ENCODE peak calls at places on chromosomes 1 and 21, in six cellular contexts. T is CD8-positive, alpha-beta memory T cell; R is IMR-90; H is CD4-positive, alpha-beta memory T cell; N is fibroblast of mammary gland; J is foreskin fibroblast. B is an unnamed sample.

GRCh38 chr1:1136547-1137230 is 20.8 kb upstream of the C1orf159 start:
- DNase-seq in T (no peak), R (no peak), H (peak), N (no peak), J (no peak), B (no peak)

GRCh38 chr1:68848017-68848416 is 351.1 kb upstream of the DEPDC1 start:
- DNase-seq in T (no peak), R (no peak), H (no peak), N (no peak), J (no peak), B (no peak)

GRCh38 chr21:37224861-37225260 is 42.3 kb downstream of the VPS26C start:
- DNase-seq in T (no peak), R (no peak), H (no peak), N (no peak), J (no peak), B (no peak)

GRCh38 chr1:11963622-11964021 is 16.6 kb upstream of the MFN2 start:
- DNase-seq in T (no peak), R (no peak), H (no peak), N (no peak), J (no peak), B (no peak)

GRCh38 chr1:30748699-30749401 is 8.7 kb downstream of the LAPTM5 start:
- DNase-seq in T (no peak), R (no peak), H (no peak), N (peak), J (no peak), B (no peak)

GRCh38 chr1:200139661-200140250 is 112.2 kb downstream of the NR5A2 start:
- DNase-seq in T (peak), R (peak), H (peak), N (peak), J (peak), B (no peak)

GRCh38 chr21:15278279-15278678 is 213.5 kb upstream of the NRIP1 start:
- DNase-seq in T (no peak), R (no peak), H (no peak), N (peak), J (peak), B (no peak)

GRCh38 chr1:36652011-36652410 is 169.3 kb upstream of the CSF3R start:
- DNase-seq in T (no peak), R (no peak), H (no peak), N (no peak), J (no peak), B (no peak)

GRCh38 chr1:41848216-41848952 is 70.3 kb downstream of the HIVEP3 start:
- DNase-seq in T (no peak), R (no peak), H (no peak), N (no peak), J (no peak), B (no peak)

GRCh38 chr21:16305686-16306085 is 575.9 kb downstream of the USP25 start:
- DNase-seq in T (no peak), R (no peak), H (no peak), N (peak), J (no peak), B (no peak)

GRCh38 chr1:215970406-215970805 is 403.3 kb downstream of the KCTD3 start:
- DNase-seq in T (no peak), R (peak), H (no peak), N (no peak), J (no peak), B (no peak)

GRCh38 chr1:196873385-196873784 is 14.5 kb upstream of the CFHR4 start:
- DNase-seq in T (no peak), R (no peak), H (no peak), N (no peak), J (no peak), B (no peak)
- H3K4me3 ChIP-seq in T (no peak), R (no peak), H (no peak), N (no peak), J (no peak), B (no peak)

DNA sequence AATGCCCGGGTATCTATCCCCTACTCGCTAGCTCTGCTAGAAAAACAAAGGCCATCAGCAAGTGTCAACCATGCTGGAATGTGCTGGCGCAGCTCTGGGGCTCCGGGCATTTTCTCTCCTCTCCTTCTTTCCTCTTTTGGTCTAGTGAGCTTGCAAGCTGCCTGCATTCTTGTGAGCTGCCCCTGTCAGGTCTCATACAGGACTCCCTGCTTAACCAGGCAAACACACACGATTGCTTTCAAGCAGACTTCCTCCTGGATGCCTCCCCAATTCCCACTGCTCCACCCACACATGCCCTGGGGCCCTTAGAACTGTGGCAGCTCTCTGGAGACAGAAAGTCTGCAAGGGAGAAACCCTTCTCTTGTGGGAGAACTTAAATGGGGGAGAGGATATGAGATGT is 35.7 kb upstream of the SUCO start:
- DNase-seq in T (no peak), R (peak), H (no peak), N (no peak), J (peak), B (no peak)
- H3K4me3 ChIP-seq in T (no peak), R (no peak), H (no peak), N (no peak), J (no peak), B (no peak)

GRCh38 chr1:31980835-31981782 is 32.6 kb upstream of the KHDRBS1 start:
- DNase-seq in T (peak), R (no peak), H (no peak), N (no peak), J (no peak), B (no peak)
- H3K4me3 ChIP-seq in T (peak), R (no peak), H (no peak), N (no peak), J (no peak), B (no peak)

GRCh38 chr21:42312626-42313104 is 2.5 kb downstream of the TFF3 start:
- DNase-seq in T (no peak), R (no peak), H (no peak), N (no peak), J (no peak), B (no peak)

GRCh38 chr21:42311816-42312625 is 3.2 kb downstream of the TFF3 start:
- DNase-seq in T (no peak), R (no peak), H (no peak), N (no peak), J (no peak), B (no peak)

GRCh38 chr21:42315296-42315891 is at the start of gene TFF3:
- DNase-seq in T (no peak), R (no peak), H (no peak), N (no peak), J (no peak), B (no peak)

GRCh38 chr21:42314616-42315295 is 453 bp downstream of the TFF3 start:
- DNase-seq in T (no peak), R (no peak), H (no peak), N (no peak), J (no peak), B (no peak)

DNA sequence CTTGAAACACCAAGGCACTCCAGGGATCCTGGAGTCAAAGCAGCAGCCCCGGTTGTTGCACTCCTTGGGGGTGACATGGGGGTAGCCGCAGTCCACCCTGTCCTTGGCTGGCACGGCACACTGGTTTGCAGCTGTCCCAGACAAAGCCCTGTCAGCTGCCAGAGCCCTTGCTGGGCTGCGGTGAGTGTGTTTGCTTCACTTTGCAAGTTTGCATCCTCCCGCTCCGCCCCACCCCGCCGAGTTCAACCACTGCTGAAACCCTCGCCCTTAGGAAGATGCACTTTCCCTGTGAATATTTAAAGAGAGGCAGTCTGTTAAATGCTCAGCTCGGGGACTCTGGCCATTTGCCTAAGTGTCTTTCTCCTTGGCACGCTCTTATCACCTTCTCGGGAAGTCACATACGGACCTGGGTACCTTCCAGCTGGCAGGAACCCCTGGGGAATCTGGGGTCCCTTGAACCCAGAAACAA is 1.7 kb downstream of the TFF3 start:
- DNase-seq in T (no peak), R (no peak), H (no peak), N (no peak), J (no peak), B (no peak)
- H3K4me3 ChIP-seq in T (no peak), R (no peak), H (no peak), N (no peak), J (no peak), B (no peak)

DNA sequence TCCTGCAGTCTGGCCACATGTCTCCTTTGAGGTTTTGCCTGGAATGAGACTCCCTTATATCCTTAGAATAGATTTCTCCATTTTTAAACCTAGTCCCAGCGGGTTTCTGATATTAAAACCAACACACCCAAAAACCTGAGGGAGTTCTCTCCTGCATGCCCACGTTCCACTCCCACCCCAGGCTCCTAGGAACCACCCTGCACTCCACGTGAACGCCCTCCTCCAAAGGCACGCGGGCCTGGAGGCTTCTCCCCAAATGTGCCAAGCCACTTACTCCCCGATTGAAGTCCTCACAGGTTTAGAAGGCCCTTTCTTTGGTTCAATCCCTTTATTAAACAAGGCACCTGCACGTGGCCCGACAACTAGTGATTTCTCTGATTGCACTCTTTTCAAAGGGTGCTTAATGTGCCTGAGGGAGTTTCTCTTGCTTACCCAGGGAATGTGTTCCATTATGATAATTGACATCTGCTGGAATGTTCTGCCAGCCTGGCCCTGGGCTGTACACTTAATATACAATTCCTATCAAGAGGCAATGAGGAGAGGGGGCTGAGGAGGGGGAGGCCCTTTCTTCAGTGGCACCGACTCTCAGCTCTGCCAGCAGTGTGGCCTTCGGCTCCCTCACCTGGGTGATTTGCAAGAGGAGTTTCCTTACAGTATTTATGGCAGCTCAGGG is 104.3 kb upstream of the ADAR start:
- DNase-seq in T (no peak), R (no peak), H (no peak), N (no peak), J (no peak), B (no peak)
- H3K4me3 ChIP-seq in T (no peak), R (no peak), H (no peak), N (no peak), J (no peak), B (no peak)

GRCh38 chr1:236343246-236343862 is 50.7 kb upstream of the EDARADD start:
- DNase-seq in T (no peak), R (no peak), H (no peak), N (no peak), J (no peak), B (no peak)
- H3K4me3 ChIP-seq in T (no peak), R (no peak), H (no peak), N (no peak), J (no peak), B (no peak)